ENCODE peak calls at places on chromosome 14, in five cellular contexts. L is endodermal cell, S is GM23248, X is H9, B is fibroblast of lung. N is an unnamed sample.

GRCh38 chr14:89787525-89787924 is 167.0 kb downstream of the EFCAB11 start:
- DNase-seq in S (peak; percentile 67), X (no peak), L (no peak), B (no peak), N (no peak)

GRCh38 chr14:30443368-30444007 is 115.5 kb upstream of the G2E3 start:
- DNase-seq in X (no peak), B (peak; percentile 66), S (peak; percentile 64), L (no peak), N (no peak)

GRCh38 chr14:30550335-30550734 is 8.6 kb upstream of the G2E3 start:
- DNase-seq in S (peak; percentile 47), L (no peak), X (no peak), B (no peak), N (no peak)

GRCh38 chr14:44649056-44649455 is 142.0 kb upstream of the FSCB start:
- DNase-seq in X (no peak), L (no peak), B (no peak), S (no peak), N (no peak)

GRCh38 chr14:105206873-105207272 is 25.8 kb upstream of the NUDT14 start:
- DNase-seq in B (no peak), L (no peak), S (no peak), X (no peak), N (no peak)

GRCh38 chr14:77203611-77204456 is 22.2 kb downstream of the TMEM63C start:
- DNase-seq in L (peak; percentile 58), S (no peak), B (no peak), X (no peak), N (peak; percentile 32)

GRCh38 chr14:58055497-58055896 is 96.5 kb downstream of the ARMH4 start:
- DNase-seq in X (no peak), S (peak; percentile 22), B (no peak), L (no peak), N (no peak)

GRCh38 chr14:77707355-77707723 is 484 bp downstream of the ALKBH1 start:
- DNase-seq in B (peak; percentile 60), S (peak; percentile 82), L (peak; percentile 63), X (no peak), N (no peak)

GRCh38 chr14:66649515-66649914 is 141.6 kb downstream of the GPHN start:
- DNase-seq in S (no peak), L (no peak), B (no peak), X (no peak), N (no peak)

GRCh38 chr14:21267431-21267845 is 1.8 kb downstream of the HNRNPC start:
- DNase-seq in L (no peak), X (no peak), S (peak; percentile 47), B (no peak), N (no peak)

GRCh38 chr14:103624860-103625259 is 4.2 kb upstream of the KLC1 start:
- DNase-seq in X (peak; percentile 65), B (peak; percentile 53), L (peak; percentile 77), S (peak; percentile 96), N (peak; percentile 92)

GRCh38 chr14:85129907-85130306 is 400.0 kb upstream of the FLRT2 start:
- DNase-seq in B (no peak), X (no peak), L (no peak), S (no peak), N (no peak)
- H3K9me3 ChIP-seq in B (no peaks in the 10 kb centered on the region), X (no peaks in the 10 kb centered on the region), L (peaks cover 13% of the 10 kb centered on the region), S (no peaks in the 10 kb centered on the region), N (peaks cover 5% of the 10 kb centered on the region)

DNA sequence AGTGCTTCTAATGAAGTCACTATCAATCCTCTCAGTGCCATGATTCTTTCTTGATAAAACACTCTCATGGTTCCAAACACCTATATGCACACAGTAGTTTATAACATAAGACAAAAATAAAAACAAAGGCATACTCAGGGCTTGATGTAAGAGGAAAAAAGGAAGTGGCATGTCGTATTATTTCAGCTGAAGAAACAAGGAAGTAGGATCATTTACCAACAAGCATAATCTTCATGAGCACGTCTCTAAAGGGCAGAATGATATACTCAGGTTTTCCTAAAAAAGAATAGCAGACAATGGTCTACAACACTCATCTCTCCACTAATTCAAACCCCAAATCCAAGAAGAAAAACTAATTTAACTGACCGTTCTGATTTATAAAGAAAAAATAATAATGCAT is 33.9 kb downstream of the NUMB start:
- DNase-seq in S (no peak), L (no peak), X (no peak), B (no peak), N (no peak)
- H3K4me1 ChIP-seq in S (peaks cover 21% of the 10 kb centered on the region), L (no peaks in the 10 kb centered on the region), X (no peaks in the 10 kb centered on the region), B (peaks cover 10% of the 10 kb centered on the region), N (peaks cover 16% of the 10 kb centered on the region)

DNA sequence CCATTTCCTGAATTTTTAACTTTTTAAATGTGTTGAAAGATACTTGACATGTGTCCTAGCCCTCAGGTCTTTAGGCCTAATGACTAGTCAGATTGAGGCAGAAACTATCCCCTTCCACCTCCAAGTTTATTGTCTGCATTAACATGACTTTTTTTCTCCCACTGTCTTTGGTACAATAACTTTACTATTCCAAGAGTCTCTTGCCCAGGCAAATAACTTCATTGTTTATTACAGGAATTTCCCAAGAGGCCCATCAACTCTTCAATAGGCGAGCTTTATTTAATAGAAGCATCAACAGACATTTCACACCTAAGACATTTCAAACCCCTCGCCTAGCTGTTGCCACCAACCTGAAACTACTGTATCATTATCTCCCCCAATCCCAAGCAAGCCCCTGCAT is 10.7 kb downstream of the NFKBIA start:
- DNase-seq in L (no peak), B (no peak), S (no peak), X (no peak), N (no peak)
- H3K9ac ChIP-seq in L (no peak overlapping the region), B (no peak overlapping the region), S (no peak overlapping the region), X (no peak overlapping the region), N (no peak overlapping the region)

GRCh38 chr14:79834856-79835255 is 376.4 kb downstream of the DIO2 start:
- DNase-seq in X (no peak), B (no peak), S (no peak), L (no peak), N (no peak)
- H3K9me3 ChIP-seq in X (no peaks in the 10 kb centered on the region), B (no peaks in the 10 kb centered on the region), S (no peaks in the 10 kb centered on the region), L (no peaks in the 10 kb centered on the region), N (no peaks in the 10 kb centered on the region)

GRCh38 chr14:24367506-24368214 is at the start of gene NFATC4:
- DNase-seq in X (peak; percentile 89), L (peak; percentile 92), B (peak; percentile 99), S (peak; percentile 92), N (peak; percentile 93)
- H3K4me1 ChIP-seq in X (no peaks in the 10 kb centered on the region), L (peaks cover 7% of the 10 kb centered on the region), B (peaks cover 31% of the 10 kb centered on the region), S (peaks cover 30% of the 10 kb centered on the region), N (peaks cover 5% of the 10 kb centered on the region)

DNA sequence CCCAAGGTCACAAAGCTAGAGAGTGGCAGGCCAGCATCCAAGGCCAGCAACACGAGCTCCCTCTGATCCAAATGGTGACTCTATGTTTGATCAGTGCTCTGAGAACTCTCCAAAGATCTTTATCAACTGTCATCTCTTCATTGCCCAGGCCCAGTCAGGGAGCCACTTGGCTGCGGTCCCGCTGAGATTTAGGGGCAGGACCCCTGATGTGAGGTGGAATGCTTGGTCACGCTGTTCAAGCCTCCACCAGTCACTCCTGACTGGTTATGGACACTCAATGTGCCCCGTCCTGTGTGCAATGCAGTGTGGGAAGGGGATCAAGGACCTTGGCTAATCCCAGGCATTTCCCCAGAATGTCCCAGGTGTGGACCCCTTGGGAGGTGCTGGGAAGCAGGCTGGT is 19.8 kb upstream of the TCL1B start:
- DNase-seq in X (no peak), B (no peak), S (no peak), L (no peak), N (no peak)
- H3K9ac ChIP-seq in X (no peak overlapping the region), B (no peak overlapping the region), S (no peak overlapping the region), L (no peak overlapping the region), N (no peak overlapping the region)

DNA sequence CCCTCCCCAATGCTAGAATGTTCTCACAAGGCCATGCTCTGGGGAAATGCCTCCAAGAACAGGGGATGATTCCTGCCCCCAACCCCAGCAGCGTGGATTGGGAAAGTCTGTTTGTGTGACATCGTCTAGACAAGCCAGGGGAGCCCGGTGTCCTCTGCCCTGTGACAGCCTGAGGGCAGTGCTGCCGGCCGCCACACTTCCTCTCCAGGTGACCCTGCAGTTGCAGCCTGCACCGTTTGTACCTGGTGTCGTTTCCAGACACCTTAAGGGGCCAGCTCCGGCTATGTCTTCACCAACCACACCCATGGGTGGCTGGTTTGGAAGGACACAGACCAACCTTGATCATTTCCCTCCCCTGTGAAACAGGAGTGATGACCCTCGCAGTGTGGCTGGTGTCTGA is 372.6 kb downstream of the BCL11B start:
- DNase-seq in X (no peak), L (peak; percentile 31), B (no peak), S (no peak), N (no peak)
- H3K9me3 ChIP-seq in X (no peaks in the 10 kb centered on the region), L (peaks cover 9% of the 10 kb centered on the region), B (no peaks in the 10 kb centered on the region), S (no peaks in the 10 kb centered on the region), N (no peaks in the 10 kb centered on the region)

DNA sequence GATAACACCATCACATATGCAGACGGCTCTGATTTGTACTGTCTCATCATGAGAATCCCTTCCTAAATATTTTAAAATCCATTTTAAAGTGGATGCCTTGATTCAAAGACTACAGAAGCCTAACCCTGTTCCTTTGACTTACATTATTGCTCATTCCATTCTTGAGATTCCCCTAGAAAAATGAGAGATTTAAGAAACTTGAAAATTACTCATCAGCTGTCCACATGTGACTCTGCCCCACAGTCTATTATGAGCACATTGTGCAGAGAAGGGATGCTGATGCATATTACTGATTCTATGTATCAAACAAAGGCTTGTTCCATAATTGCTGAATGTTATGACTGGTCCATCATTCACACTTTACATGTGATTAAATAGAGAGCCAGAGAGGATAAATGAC is 344.1 kb downstream of the NPAS3 start:
- DNase-seq in X (no peak), B (no peak), L (no peak), S (peak; percentile 80), N (no peak)
- H3K4me1 ChIP-seq in X (no peaks in the 10 kb centered on the region), B (no peaks in the 10 kb centered on the region), L (no peaks in the 10 kb centered on the region), S (peaks cover 16% of the 10 kb centered on the region), N (no peaks in the 10 kb centered on the region)